ENCODE peak calls at places on chromosomes 12 and 14, in seven cellular contexts. V is foreskin fibroblast; T is stimulated activated CD4-positive, alpha-beta T cell treated with anti-CD3 and anti-CD28 coated beads, Interleukin-12 subunit alpha, Interleukin-12 subunit beta, amount 100 ng/mL, for 4 hours; R is ELF-1; X is HT1080; D is AG10803; O is AG20443. L is an unnamed sample.

GRCh38 chr14:54637829-54638446 is 71.0 kb downstream of the SAMD4A start:
- DNase-seq in V (peak; percentile 69), T (no peak), R (no peak), X (peak; percentile 86), D (peak; percentile 49), O (no peak), L (no peak)

GRCh38 chr12:66269757-66270383 is 32.4 kb upstream of the HELB start:
- DNase-seq in V (peak; percentile 65), T (no peak), R (peak; percentile 41), X (peak; percentile 51), D (peak; percentile 68), O (peak; percentile 72), L (peak; percentile 28)

GRCh38 chr14:53932966-53933365 is 23.7 kb downstream of the BMP4 start:
- DNase-seq in V (no peak), T (no peak), R (no peak), X (no peak), D (no peak), O (no peak), L (no peak)

GRCh38 chr14:67514203-67514607 is 18.9 kb upstream of the PLEKHH1 start:
- DNase-seq in V (no peak), T (no peak), R (no peak), X (no peak), D (no peak), O (peak; percentile 40), L (no peak)

GRCh38 chr14:61462566-61463195 is 141.3 kb downstream of the PRKCH start:
- DNase-seq in V (peak; percentile 95), T (no peak), R (no peak), X (peak; percentile 67), D (peak; percentile 61), O (no peak), L (no peak)

GRCh38 chr12:45477526-45477925 is 252.0 kb upstream of the ARID2 start:
- DNase-seq in V (peak; percentile 6), T (no peak), R (no peak), X (no peak), D (peak; percentile 62), O (no peak), L (no peak)

GRCh38 chr12:12722351-12723146 is 5.4 kb downstream of the CDKN1B start:
- DNase-seq in V (no peak), T (no peak), R (no peak), X (peak; percentile 65), D (no peak), O (no peak), L (no peak)

GRCh38 chr12:120361506-120362208 is 7.3 kb downstream of the MSI1 start:
- DNase-seq in V (peak; percentile 85), T (no peak), R (peak; percentile 98), X (no peak), D (peak; percentile 51), O (peak; percentile 94), L (no peak)

GRCh38 chr12:118103601-118104382 is at the start of gene VSIG10:
- DNase-seq in V (peak; percentile 84), T (peak; percentile 5), R (peak; percentile 88), X (peak; percentile 79), D (peak; percentile 59), O (peak; percentile 92), L (peak; percentile 72)

GRCh38 chr12:12718382-12718761 is 1.2 kb downstream of the CDKN1B start:
- DNase-seq in V (no peak), T (no peak), R (peak; percentile 17), X (no peak), D (no peak), O (no peak), L (no peak)

GRCh38 chr12:114835031-114835430 is 151.1 kb upstream of the TBX3 start:
- DNase-seq in V (peak; percentile 82), T (no peak), R (no peak), X (peak; percentile 84), D (peak; percentile 85), O (peak; percentile 54), L (no peak)

GRCh38 chr14:89697281-89698060 is 257.1 kb downstream of the EFCAB11 start:
- DNase-seq in V (no peak), T (no peak), R (no peak), X (no peak), D (no peak), O (no peak), L (no peak)

GRCh38 chr14:103745424-103745823 is 29.8 kb downstream of the ZFYVE21 start:
- DNase-seq in V (no peak), T (no peak), R (peak; percentile 0), X (no peak), D (no peak), O (peak; percentile 2), L (no peak)

GRCh38 chr12:22535478-22535877 is 8.9 kb downstream of the C2CD5 start:
- DNase-seq in V (no peak), T (no peak), R (no peak), X (no peak), D (no peak), O (no peak), L (no peak)

GRCh38 chr12:1776139-1776975 is 44.0 kb upstream of the LRTM2 start:
- DNase-seq in V (peak; percentile 88), T (no peak), R (peak; percentile 81), X (peak; percentile 87), D (peak; percentile 74), O (peak; percentile 74), L (no peak)

GRCh38 chr14:92578511-92578910 is 64.9 kb downstream of the RIN3 start:
- DNase-seq in V (peak; percentile 66), T (no peak), R (no peak), X (no peak), D (peak; percentile 59), O (no peak), L (no peak)

GRCh38 chr14:31930493-31931225 is 146.4 kb upstream of the ARHGAP5 start:
- DNase-seq in V (peak; percentile 67), T (no peak), R (no peak), X (peak; percentile 19), D (peak; percentile 56), O (peak; percentile 37), L (peak; percentile 70)

GRCh38 chr12:29732211-29732992 is 51.3 kb downstream of the TMTC1 start:
- DNase-seq in V (no peak), T (no peak), R (no peak), X (no peak), D (no peak), O (no peak), L (no peak)

GRCh38 chr12:113990548-113991223 is 24.6 kb upstream of the RBM19 start:
- DNase-seq in V (peak; percentile 50), T (no peak), R (peak; percentile 32), X (no peak), D (no peak), O (no peak), L (no peak)

GRCh38 chr12:77724367-77724957 is 106.2 kb upstream of the NAV3 start:
- DNase-seq in V (peak; percentile 61), T (no peak), R (no peak), X (peak; percentile 41), D (peak; percentile 45), O (peak; percentile 22), L (peak; percentile 6)

GRCh38 chr12:120639771-120640721 is at the start of gene CABP1:
- DNase-seq in V (no peak), T (peak; percentile 80), R (peak; percentile 64), X (no peak), D (no peak), O (no peak), L (peak; percentile 68)

GRCh38 chr12:69821441-69822204 is 3.4 kb upstream of the MYRFL start:
- DNase-seq in V (peak; percentile 16), T (no peak), R (no peak), X (peak; percentile 93), D (peak; percentile 21), O (peak; percentile 12), L (no peak)

GRCh38 chr12:62977419-62977818 is 42.5 kb upstream of the PPM1H start:
- DNase-seq in V (peak; percentile 85), T (no peak), R (no peak), X (peak; percentile 58), D (peak; percentile 38), O (peak; percentile 14), L (no peak)

GRCh38 chr14:70032447-70032846 is 153.2 kb downstream of the SMOC1 start:
- DNase-seq in V (no peak), T (no peak), R (peak; percentile 72), X (peak; percentile 31), D (peak; percentile 9), O (no peak), L (no peak)

GRCh38 chr12:43835656-43836454 is at the start of gene TMEM117:
- DNase-seq in V (peak; percentile 81), T (peak; percentile 49), R (peak; percentile 45), X (peak; percentile 55), D (peak; percentile 67), O (peak; percentile 89), L (peak; percentile 64)

GRCh38 chr14:41490323-41490722 is 116.4 kb upstream of the LRFN5 start:
- DNase-seq in V (no peak), T (no peak), R (no peak), X (no peak), D (no peak), O (no peak), L (no peak)

GRCh38 chr14:89481167-89481566 is 64.1 kb upstream of the FOXN3 start:
- DNase-seq in V (no peak), T (no peak), R (no peak), X (no peak), D (peak; percentile 4), O (no peak), L (no peak)

GRCh38 chr12:40769846-40770245 is 77.6 kb downstream of the CNTN1 start:
- DNase-seq in V (no peak), T (no peak), R (no peak), X (no peak), D (no peak), O (no peak), L (no peak)

GRCh38 chr12:48183876-48184548 is 568 bp downstream of the CCDC184 start:
- DNase-seq in V (no peak), T (no peak), R (no peak), X (no peak), D (no peak), O (no peak), L (no peak)

GRCh38 chr14:61569783-61570182 is 125.5 kb upstream of the HIF1A start:
- DNase-seq in V (peak; percentile 91), T (no peak), R (no peak), X (peak; percentile 96), D (peak; percentile 96), O (peak; percentile 76), L (no peak)

GRCh38 chr14:90512332-90512951 is 115.6 kb downstream of the CALM1 start:
- DNase-seq in V (no peak), T (no peak), R (no peak), X (no peak), D (no peak), O (no peak), L (no peak)

GRCh38 chr14:22422238-22422637 is 166.8 kb downstream of the DAD1 start:
- DNase-seq in V (no peak), T (no peak), R (no peak), X (no peak), D (no peak), O (no peak), L (no peak)

GRCh38 chr12:91180162-91180561 is 2.5 kb downstream of the DCN start:
- DNase-seq in V (no peak), T (no peak), R (no peak), X (no peak), D (no peak), O (no peak), L (no peak)

GRCh38 chr12:58458093-58458492 is 462.2 kb downstream of the LRIG3 start:
- DNase-seq in V (peak; percentile 20), T (no peak), R (no peak), X (no peak), D (no peak), O (no peak), L (no peak)

GRCh38 chr14:63747836-63748235 is 20.0 kb upstream of the SGPP1 start:
- DNase-seq in V (no peak), T (no peak), R (no peak), X (no peak), D (no peak), O (no peak), L (no peak)

GRCh38 chr14:99821519-99822165 is 28.4 kb downstream of the EML1 start:
- DNase-seq in V (peak; percentile 74), T (no peak), R (no peak), X (peak; percentile 60), D (peak; percentile 91), O (peak; percentile 59), L (peak; percentile 30)

GRCh38 chr12:71954040-71954649 is 15.5 kb downstream of the TPH2 start:
- DNase-seq in V (no peak), T (no peak), R (no peak), X (no peak), D (no peak), O (no peak), L (no peak)

L was measured in HuH-7.